ENCODE peak calls at places on chromosomes 2 and 18, in seven cellular contexts. I, X, U, K, D, E and Q are unnamed samples. For H3K4me1, the result is how much of the 10 kb centered on the place peaks cover.

GRCh38 chr2:173963817-173964564 is 1.2 kb downstream of the SP3 start:
- DNase-seq in I (peak), X (peak), U (peak), K (peak), D (peak), E (peak), Q (peak)

GRCh38 chr2:71117064-71117463 is 13.0 kb downstream of the MCEE start:
- DNase-seq in I (no peak), X (no peak), U (no peak), K (no peak), D (no peak), E (no peak), Q (no peak)

GRCh38 chr2:55010149-55010591 is 40.1 kb downstream of the RTN4 start:
- DNase-seq in I (no peak), X (peak), U (peak), K (peak), D (peak), E (peak), Q (peak)

GRCh38 chr2:131104487-131105155 is 515 bp upstream of the PLEKHB2 start:
- DNase-seq in I (no peak), X (peak), U (peak), K (peak), D (peak), E (peak), Q (peak)

GRCh38 chr2:20103514-20103913 is 52.1 kb upstream of the LAPTM4A start:
- DNase-seq in I (no peak), X (no peak), U (no peak), K (peak), D (peak), E (no peak), Q (no peak)

GRCh38 chr2:47771211-47771610 is 11.7 kb upstream of the MSH6 start:
- DNase-seq in I (no peak), X (no peak), U (no peak), K (no peak), D (peak), E (no peak), Q (no peak)

GRCh38 chr2:184598313-184599053 is at the start of gene ZNF804A:
- DNase-seq in I (peak), X (no peak), U (no peak), K (peak), D (peak), E (no peak), Q (peak)

GRCh38 chr2:36780231-36780808 is 83.8 kb downstream of the VIT start:
- DNase-seq in I (no peak), X (no peak), U (peak), K (peak), D (peak), E (no peak), Q (no peak)

GRCh38 chr2:105777506-105778343 is 33.0 kb downstream of the NCK2 start:
- DNase-seq in I (no peak), X (no peak), U (no peak), K (no peak), D (no peak), E (no peak), Q (no peak)

GRCh38 chr2:207847807-207848544 is 78.3 kb upstream of the FZD5 start:
- DNase-seq in I (no peak), X (no peak), U (no peak), K (no peak), D (peak), E (peak), Q (no peak)

GRCh38 chr2:23604731-23605130 is 219.8 kb downstream of the KLHL29 start:
- DNase-seq in I (peak), X (no peak), U (no peak), K (no peak), D (no peak), E (no peak), Q (peak)

GRCh38 chr18:11747731-11748130 is 58.7 kb downstream of the GNAL start:
- DNase-seq in I (no peak), X (no peak), U (no peak), K (no peak), D (no peak), E (no peak), Q (no peak)

GRCh38 chr2:74212702-74213410 is 14.4 kb downstream of the MTHFD2 start:
- DNase-seq in I (no peak), X (no peak), U (no peak), K (no peak), D (no peak), E (no peak), Q (no peak)

GRCh38 chr2:10759151-10759714 is 37.8 kb downstream of the ATP6V1C2 start:
- DNase-seq in I (no peak), X (no peak), U (no peak), K (no peak), D (no peak), E (peak), Q (no peak)

GRCh38 chr2:191501390-191502168 is 176.4 kb upstream of the NABP1 start:
- DNase-seq in I (no peak), X (no peak), U (no peak), K (peak), D (peak), E (no peak), Q (no peak)

GRCh38 chr2:113760400-113760799 is 4.0 kb upstream of the SLC35F5 start:
- DNase-seq in I (no peak), X (no peak), U (no peak), K (no peak), D (peak), E (no peak), Q (no peak)

GRCh38 chr18:48740068-48740440 is 201.2 kb downstream of the CTIF start:
- DNase-seq in I (peak), X (no peak), U (no peak), K (no peak), D (no peak), E (no peak), Q (no peak)

GRCh38 chr2:60560734-60561649 is 7.5 kb upstream of the BCL11A start:
- DNase-seq in I (no peak), X (no peak), U (no peak), K (no peak), D (no peak), E (no peak), Q (no peak)

GRCh38 chr2:1081411-1082225 is 131.0 kb downstream of the SNTG2 start:
- DNase-seq in I (peak), X (no peak), U (no peak), K (no peak), D (peak), E (no peak), Q (no peak)

GRCh38 chr2:197813093-197813787 is 8.8 kb downstream of the PLCL1 start:
- DNase-seq in I (no peak), X (no peak), U (no peak), K (peak), D (peak), E (no peak), Q (no peak)

GRCh38 chr2:105114551-105114950 is 76.7 kb downstream of the MRPS9 start:
- DNase-seq in I (no peak), X (no peak), U (peak), K (peak), D (peak), E (no peak), Q (no peak)

DNA sequence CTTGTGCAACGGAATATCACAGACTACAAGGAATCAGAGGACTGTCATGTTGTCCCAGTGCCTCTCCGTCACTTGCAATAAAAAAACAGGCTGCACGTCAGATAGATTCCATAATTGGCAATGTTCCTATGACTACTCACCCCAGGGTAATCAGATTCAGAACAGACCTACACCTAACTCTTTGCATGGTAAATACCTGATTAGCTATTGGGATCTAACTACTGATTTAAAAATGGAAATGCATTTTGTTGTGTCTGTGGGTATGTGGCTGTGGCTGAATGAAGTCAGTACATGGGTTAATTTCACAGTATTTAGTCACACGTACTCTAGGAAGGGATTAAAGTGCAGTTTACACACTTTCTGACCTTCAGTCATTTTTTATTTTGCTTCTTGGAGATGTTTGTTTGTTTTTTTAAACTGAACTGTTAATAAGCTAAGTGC is 91.7 kb downstream of the SCN3A start:
- DNase-seq in I (no peak), X (no peak), U (no peak), K (no peak), D (no peak), E (no peak), Q (no peak)
- H3K4me1 ChIP-seq in I (under half), X (under half), U (under half), K (under half), D (under half), E (under half), Q (under half)

GRCh38 chr18:9619056-9619455 is 4.7 kb upstream of the PPP4R1 start:
- DNase-seq in I (no peak), X (no peak), U (no peak), K (no peak), D (no peak), E (no peak), Q (no peak)
- H3K4me3 ChIP-seq in I (no peak), X (no peak), U (no peak), K (no peak), D (no peak), E (no peak), Q (no peak)

GRCh38 chr2:234256516-234256915 is 206.0 kb downstream of the SPP2 start:
- DNase-seq in I (no peak), X (no peak), U (no peak), K (no peak), D (no peak), E (no peak), Q (no peak)
- H3K4me1 ChIP-seq in I (under half), X (under half), U (under half), K (half or more), D (under half), E (under half), Q (under half)

DNA sequence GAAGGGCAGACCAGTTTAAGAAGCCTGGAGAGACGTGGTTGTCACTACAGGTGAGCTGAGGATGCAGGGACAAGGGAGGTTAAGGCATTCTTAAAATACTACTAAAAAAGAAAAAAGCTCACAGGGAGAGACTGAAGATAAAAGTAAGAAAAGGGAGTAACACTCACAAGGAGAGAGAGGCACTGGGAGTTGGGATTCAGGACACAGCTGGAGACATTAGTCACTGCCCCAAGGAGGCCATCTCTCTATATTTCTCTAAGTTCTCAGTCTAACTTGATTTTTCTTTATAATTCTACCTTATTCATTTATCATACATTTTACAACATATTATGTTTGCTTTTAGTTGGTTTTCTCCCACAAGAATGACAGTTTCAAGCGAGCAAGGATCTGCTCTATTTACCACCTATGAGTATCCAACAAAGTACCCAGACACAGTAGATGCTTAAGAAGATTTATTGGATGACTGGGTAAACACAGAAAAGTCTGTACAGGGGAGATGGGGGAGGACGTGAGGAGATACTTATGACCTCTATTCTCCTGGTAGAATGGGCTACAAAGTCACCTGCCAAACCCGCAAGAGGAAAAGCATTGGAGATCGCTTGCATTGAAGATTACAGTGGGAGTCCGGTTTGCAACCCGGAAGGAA is 2.2 kb downstream of the SERPINE2 start:
- DNase-seq in I (no peak), X (no peak), U (no peak), K (no peak), D (no peak), E (no peak), Q (no peak)
- H3K4me3 ChIP-seq in I (no peak), X (no peak), U (no peak), K (peak), D (no peak), E (no peak), Q (no peak)

GRCh38 chr2:8993196-8993901 is 10.1 kb downstream of the MBOAT2 start:
- DNase-seq in I (no peak), X (no peak), U (no peak), K (no peak), D (peak), E (no peak), Q (no peak)

GRCh38 chr2:8997108-8997507 is 6.4 kb downstream of the MBOAT2 start:
- DNase-seq in I (no peak), X (no peak), U (no peak), K (no peak), D (no peak), E (no peak), Q (no peak)

GRCh38 chr2:8993902-8994278 is 9.6 kb downstream of the MBOAT2 start:
- DNase-seq in I (no peak), X (no peak), U (no peak), K (no peak), D (no peak), E (no peak), Q (no peak)

GRCh38 chr2:8992643-8993042 is 10.8 kb downstream of the MBOAT2 start:
- DNase-seq in I (no peak), X (no peak), U (no peak), K (no peak), D (no peak), E (no peak), Q (no peak)

GRCh38 chr2:8994386-8994785 is 9.1 kb downstream of the MBOAT2 start:
- DNase-seq in I (no peak), X (no peak), U (no peak), K (no peak), D (no peak), E (no peak), Q (no peak)
- H3K4me1 ChIP-seq in I (under half), X (under half), U (under half), K (under half), D (under half), E (under half), Q (under half)

GRCh38 chr2:202039278-202040100 is 5.8 kb downstream of the FZD7 start:
- DNase-seq in I (no peak), X (no peak), U (no peak), K (no peak), D (no peak), E (no peak), Q (no peak)

GRCh38 chr2:202036601-202037037 is 3.0 kb downstream of the FZD7 start:
- DNase-seq in I (peak), X (no peak), U (no peak), K (no peak), D (peak), E (no peak), Q (peak)

GRCh38 chr2:202035941-202036372 is 2.3 kb downstream of the FZD7 start:
- DNase-seq in I (peak), X (no peak), U (no peak), K (no peak), D (peak), E (no peak), Q (peak)

GRCh38 chr2:202037086-202037485 is 3.4 kb downstream of the FZD7 start:
- DNase-seq in I (no peak), X (no peak), U (no peak), K (no peak), D (peak), E (no peak), Q (peak)

GRCh38 chr2:202038471-202039277 is 5.0 kb downstream of the FZD7 start:
- DNase-seq in I (no peak), X (no peak), U (no peak), K (peak), D (peak), E (no peak), Q (no peak)
- H3K4me3 ChIP-seq in I (peak), X (no peak), U (no peak), K (no peak), D (peak), E (peak), Q (peak)

GRCh38 chr2:38194751-38195150 is 118.8 kb upstream of the CYP1B1 start:
- DNase-seq in I (no peak), X (no peak), U (no peak), K (no peak), D (no peak), E (no peak), Q (no peak)
- H3K4me1 ChIP-seq in I (under half), X (under half), U (under half), K (under half), D (under half), E (under half), Q (under half)